ENCODE peak calls at places on chromosomes 13 and 19, in four cellular contexts. V, N, L and R are unnamed samples.

GRCh38 chr13:81171065-81171647 is 830.2 kb upstream of the SPRY2 start:
- DNase-seq in N (no peak), V (no peak), L (peak; percentile 29), R (no peak)

GRCh38 chr13:109867766-109868165 is 81.4 kb upstream of the IRS2 start:
- DNase-seq in N (no peak), V (no peak), L (no peak), R (no peak)

GRCh38 chr13:72620874-72621273 is 106.6 kb downstream of the MZT1 start:
- DNase-seq in L (no peak), N (no peak), V (no peak), R (no peak)

GRCh38 chr19:50820086-50820485 is 3.5 kb downstream of the KLK1 start:
- DNase-seq in N (no peak), V (no peak), L (no peak), R (no peak)

GRCh38 chr13:80237646-80238045 is 103.3 kb downstream of the SPRY2 start:
- DNase-seq in L (no peak), N (no peak), V (no peak), R (no peak)

GRCh38 chr13:25762795-25763377 is 288.9 kb downstream of the SHISA2 start:
- DNase-seq in N (no peak), L (no peak), V (no peak), R (no peak)

GRCh38 chr19:2345794-2346663 is 14.0 kb upstream of the TMPRSS9 start:
- DNase-seq in N (peak; percentile 67), V (no peak), L (no peak), R (no peak)

GRCh38 chr19:32581704-32582164 is 744 bp downstream of the PDCD5 start:
- DNase-seq in V (no peak), N (peak; percentile 82), L (peak; percentile 27), R (no peak)

GRCh38 chr19:41174297-41174928 is 18.6 kb upstream of the CYP2S1 start:
- DNase-seq in N (no peak), V (no peak), L (no peak), R (no peak)

GRCh38 chr13:19158006-19158405 is 23.6 kb downstream of the TUBA3C start:
- DNase-seq in L (no peak), V (no peak), N (peak; percentile 15), R (no peak)

GRCh38 chr13:37934339-37935191 is 65.0 kb upstream of the TRPC4 start:
- DNase-seq in L (no peak), N (no peak), V (no peak), R (no peak)

GRCh38 chr13:33218020-33218419 is 67.5 kb downstream of the STARD13 start:
- DNase-seq in V (no peak), L (peak; percentile 68), N (no peak), R (no peak)

DNA sequence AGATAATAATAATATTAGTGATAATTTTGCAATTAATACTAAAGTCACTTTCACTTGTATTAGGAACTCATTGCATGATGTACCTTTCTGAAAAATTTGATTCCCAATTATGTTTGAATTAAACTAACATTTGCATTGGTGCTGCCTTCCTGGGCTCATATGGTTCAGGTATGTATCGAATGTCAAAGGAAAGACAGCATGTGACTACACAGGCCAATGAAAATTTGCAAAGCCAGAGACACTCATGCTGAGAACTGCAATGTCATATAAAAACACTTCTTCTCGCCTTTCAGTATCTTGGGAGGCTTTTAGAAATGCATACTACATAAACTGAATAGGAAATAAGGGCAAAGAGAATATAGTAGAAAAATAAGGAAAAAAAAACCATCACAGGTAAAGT is 44.3 kb downstream of the RAP2A start:
- DNase-seq in L (no peak), V (no peak), N (no peak), R (no peak)
- TF ChIP-seq CTCF in L (no peak), V (no peak), N (no peak), R (no peak)

GRCh38 chr19:46131485-46132143 is 7.1 kb upstream of the IGFL3 start:
- DNase-seq in V (no peak), N (no peak), L (peak; percentile 37), R (no peak)
- H3K4me3 ChIP-seq in V (no peak overlapping the region), N (no peak overlapping the region), L (peak overlapping the region; percentile 41), R (no peak overlapping the region)

GRCh38 chr19:518292-519231 is 11.3 kb downstream of the TPGS1 start:
- DNase-seq in V (no peak), N (no peak), L (no peak), R (no peak)
- TF ChIP-seq CTCF in V (no peak), N (no peak), L (no peak), R (no peak)

GRCh38 chr19:6271721-6272410 is 7.9 kb downstream of the MLLT1 start:
- DNase-seq in V (peak; percentile 89), N (peak; percentile 93), L (peak; percentile 51), R (no peak)
- H3K4me3 ChIP-seq in V (peak overlapping the region; percentile 34), N (no peak overlapping the region), L (peak overlapping the region; percentile 10), R (no peak overlapping the region)

GRCh38 chr19:28563964-28564914 is 648.7 kb downstream of the UQCRFS1 start:
- DNase-seq in L (no peak), V (no peak), N (no peak), R (no peak)

GRCh38 chr19:28555317-28555716 is 657.6 kb downstream of the UQCRFS1 start:
- DNase-seq in L (no peak), V (no peak), N (no peak), R (no peak)

GRCh38 chr19:28556371-28556770 is 656.6 kb downstream of the UQCRFS1 start:
- DNase-seq in L (no peak), N (no peak), V (no peak), R (no peak)

GRCh38 chr19:28558783-28559182 is 654.2 kb downstream of the UQCRFS1 start:
- DNase-seq in L (no peak), V (no peak), N (no peak), R (no peak)

DNA sequence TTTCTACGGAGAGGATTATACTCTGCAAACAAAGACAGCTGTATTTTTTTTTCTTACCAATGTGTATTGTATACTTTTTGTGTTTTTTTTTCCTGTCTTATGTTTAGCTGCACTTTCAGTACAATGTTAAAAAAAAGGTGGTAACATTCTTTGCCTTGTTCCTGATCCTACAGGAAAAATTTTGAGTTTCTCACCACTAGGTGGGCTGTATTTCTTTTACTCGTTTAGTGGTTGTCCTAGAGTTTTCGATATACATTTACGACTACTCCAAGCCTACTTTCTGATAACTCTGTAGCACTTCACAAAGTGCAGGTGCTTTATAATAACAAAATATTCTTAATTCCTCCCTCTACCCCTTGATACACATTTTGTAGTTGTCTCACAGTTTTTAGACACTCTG is 652.2 kb downstream of the UQCRFS1 start:
- DNase-seq in V (no peak), N (no peak), L (no peak), R (no peak)
- TF ChIP-seq CTCF in V (no peak), N (no peak), L (no peak), R (no peak)

DNA sequence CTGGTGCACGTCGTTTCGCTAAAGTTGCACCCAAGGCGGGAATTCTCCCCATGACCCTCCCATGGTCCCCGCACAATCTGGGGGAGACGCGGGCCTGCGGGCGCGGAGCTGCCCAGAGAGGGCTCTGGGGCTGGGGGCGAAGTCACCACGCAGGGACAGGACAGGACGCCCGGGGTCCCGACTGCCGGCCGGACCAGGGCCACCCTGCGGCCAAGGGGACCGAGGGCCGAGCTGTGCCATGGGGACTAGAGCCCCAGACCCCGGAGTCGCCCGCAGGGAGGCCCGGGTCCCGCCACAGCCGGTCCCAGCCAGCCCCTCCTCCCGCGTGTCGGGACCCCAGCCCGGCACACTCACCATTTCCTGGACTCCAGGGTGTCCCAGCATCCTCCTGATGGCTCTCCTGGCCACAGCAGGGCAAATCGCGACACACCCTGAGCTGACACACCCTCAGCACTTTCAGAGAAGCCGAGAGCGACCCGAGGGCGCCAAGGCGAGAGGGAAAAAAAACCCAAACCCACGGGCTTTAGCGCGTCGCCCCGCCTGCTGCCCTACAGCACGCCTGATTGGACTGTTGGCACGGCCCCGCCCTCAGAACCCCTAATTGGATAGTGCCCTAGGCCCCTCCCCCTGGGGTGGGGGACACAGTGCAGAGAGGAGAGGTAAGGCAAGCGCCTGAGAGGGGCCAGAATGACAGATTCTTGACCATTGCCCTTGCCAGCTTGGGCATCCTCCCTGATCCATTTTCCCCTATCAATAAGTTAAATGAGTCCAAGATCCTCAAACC is 28.6 kb downstream of the ZNF44 start:
- DNase-seq in V (no peak), N (peak; percentile 67), L (no peak), R (no peak)
- H3K4me3 ChIP-seq in V (no peak overlapping the region), N (no peak overlapping the region), L (no peak overlapping the region), R (no peak overlapping the region)

GRCh38 chr13:39600766-39601165 is 2.2 kb downstream of the LHFPL6 start:
- DNase-seq in V (no peak), N (no peak), L (peak; percentile 47), R (no peak)
- TF ChIP-seq CTCF in V (no peak), N (no peak), L (peak; percentile 48), R (no peak)